ENCODE peak calls at places on chromosome 1, in eight cellular contexts. One of them, this sample, is unnamed.

GRCh38 chr1:72178266-72178665 is 104.1 kb downstream of the NEGR1 start:
- DNase-seq in Panc1: no peak
- DNase-seq in heart left ventricle: no peak
- DNase-seq in left ventricle myocardium inferior: no peak
- DNase-seq in GM10248: no peak
- DNase-seq in ascending aorta: no peak
- DNase-seq in stomach: no peak
- DNase-seq in GM12878: no peak
- DNase-seq in this sample: no peak

GRCh38 chr1:998905-999796 is 746 bp downstream of the HES4 start:
- DNase-seq in GM12878: no peak
- DNase-seq in Panc1: no peak
- DNase-seq in heart left ventricle: peak; percentile 63
- DNase-seq in ascending aorta: no peak
- DNase-seq in stomach: no peak
- DNase-seq in GM10248: no peak
- DNase-seq in left ventricle myocardium inferior: no peak
- DNase-seq in this sample: no peak

GRCh38 chr1:6603424-6603850 is 768 bp upstream of the KLHL21 start:
- DNase-seq in GM10248: peak; percentile 53
- DNase-seq in GM12878: no peak
- DNase-seq in heart left ventricle: peak; percentile 72
- DNase-seq in left ventricle myocardium inferior: peak; percentile 57
- DNase-seq in Panc1: no peak
- DNase-seq in ascending aorta: no peak
- DNase-seq in stomach: peak; percentile 61
- DNase-seq in this sample: peak; percentile 56

GRCh38 chr1:245262876-245263625 is 108.3 kb downstream of the KIF26B start:
- DNase-seq in ascending aorta: no peak
- DNase-seq in Panc1: no peak
- DNase-seq in GM12878: no peak
- DNase-seq in stomach: no peak
- DNase-seq in heart left ventricle: no peak
- DNase-seq in left ventricle myocardium inferior: no peak
- DNase-seq in GM10248: no peak
- DNase-seq in this sample: no peak

GRCh38 chr1:44637590-44638411 is 36.5 kb downstream of the TMEM53 start:
- DNase-seq in ascending aorta: no peak
- DNase-seq in stomach: no peak
- DNase-seq in left ventricle myocardium inferior: no peak
- DNase-seq in heart left ventricle: no peak
- DNase-seq in Panc1: no peak
- DNase-seq in GM10248: no peak
- DNase-seq in GM12878: no peak
- DNase-seq in this sample: no peak

GRCh38 chr1:18948048-18948912 is 8.2 kb downstream of the IFFO2 start:
- DNase-seq in ascending aorta: peak; percentile 58
- DNase-seq in heart left ventricle: no peak
- DNase-seq in GM10248: no peak
- DNase-seq in GM12878: no peak
- DNase-seq in Panc1: no peak
- DNase-seq in left ventricle myocardium inferior: no peak
- DNase-seq in stomach: no peak
- DNase-seq in this sample: no peak

GRCh38 chr1:34088001-34088400 is 77.0 kb downstream of the CSMD2 start:
- DNase-seq in left ventricle myocardium inferior: no peak
- DNase-seq in heart left ventricle: no peak
- DNase-seq in GM12878: no peak
- DNase-seq in ascending aorta: no peak
- DNase-seq in stomach: no peak
- DNase-seq in Panc1: no peak
- DNase-seq in GM10248: no peak
- DNase-seq in this sample: no peak

GRCh38 chr1:42279055-42279454 is 56.0 kb downstream of the FOXJ3 start:
- DNase-seq in GM10248: no peak
- DNase-seq in ascending aorta: no peak
- DNase-seq in stomach: no peak
- DNase-seq in Panc1: no peak
- DNase-seq in heart left ventricle: no peak
- DNase-seq in left ventricle myocardium inferior: no peak
- DNase-seq in GM12878: no peak
- DNase-seq in this sample: no peak

GRCh38 chr1:159746676-159747075 is 32.3 kb upstream of the CRP start:
- DNase-seq in GM12878: no peak
- DNase-seq in stomach: no peak
- DNase-seq in left ventricle myocardium inferior: no peak
- DNase-seq in Panc1: no peak
- DNase-seq in GM10248: no peak
- DNase-seq in heart left ventricle: no peak
- DNase-seq in ascending aorta: no peak
- DNase-seq in this sample: no peak

GRCh38 chr1:208107817-208108608 is 136.2 kb downstream of the PLXNA2 start:
- DNase-seq in left ventricle myocardium inferior: no peak
- DNase-seq in heart left ventricle: no peak
- DNase-seq in GM12878: no peak
- DNase-seq in ascending aorta: no peak
- DNase-seq in stomach: no peak
- DNase-seq in Panc1: no peak
- DNase-seq in GM10248: no peak
- DNase-seq in this sample: no peak

GRCh38 chr1:246795094-246795671 is 71.0 kb downstream of the SCCPDH start:
- DNase-seq in left ventricle myocardium inferior: peak; percentile 39
- DNase-seq in Panc1: no peak
- DNase-seq in GM10248: no peak
- DNase-seq in GM12878: no peak
- DNase-seq in stomach: no peak
- DNase-seq in ascending aorta: no peak
- DNase-seq in heart left ventricle: peak; percentile 51
- DNase-seq in this sample: no peak

GRCh38 chr1:160093624-160094290 is 4.7 kb downstream of the IGSF8 start:
- DNase-seq in GM12878: no peak
- DNase-seq in GM10248: no peak
- DNase-seq in stomach: no peak
- DNase-seq in heart left ventricle: peak; percentile 36
- DNase-seq in ascending aorta: no peak
- DNase-seq in Panc1: no peak
- DNase-seq in left ventricle myocardium inferior: no peak
- DNase-seq in this sample: no peak

GRCh38 chr1:76576876-76577817 is 290.1 kb upstream of the ST6GALNAC5 start:
- DNase-seq in left ventricle myocardium inferior: no peak
- DNase-seq in heart left ventricle: no peak
- DNase-seq in stomach: no peak
- DNase-seq in Panc1: no peak
- DNase-seq in GM10248: no peak
- DNase-seq in ascending aorta: no peak
- DNase-seq in GM12878: no peak
- DNase-seq in this sample: no peak

GRCh38 chr1:228978486-228979324 is 243.4 kb downstream of the RHOU start:
- DNase-seq in ascending aorta: no peak
- DNase-seq in GM10248: no peak
- DNase-seq in stomach: peak; percentile 63
- DNase-seq in Panc1: no peak
- DNase-seq in GM12878: no peak
- DNase-seq in left ventricle myocardium inferior: peak; percentile 38
- DNase-seq in heart left ventricle: peak; percentile 69
- DNase-seq in this sample: no peak

GRCh38 chr1:218495931-218496330 is 150.8 kb downstream of the TGFB2 start:
- DNase-seq in ascending aorta: no peak
- DNase-seq in heart left ventricle: no peak
- DNase-seq in Panc1: no peak
- DNase-seq in GM12878: no peak
- DNase-seq in left ventricle myocardium inferior: no peak
- DNase-seq in stomach: no peak
- DNase-seq in GM10248: no peak
- DNase-seq in this sample: no peak

GRCh38 chr1:89723863-89724262 is 90.9 kb downstream of the LRRC8C start:
- DNase-seq in left ventricle myocardium inferior: peak; percentile 59
- DNase-seq in heart left ventricle: peak; percentile 69
- DNase-seq in GM10248: no peak
- DNase-seq in ascending aorta: no peak
- DNase-seq in Panc1: no peak
- DNase-seq in GM12878: no peak
- DNase-seq in stomach: no peak
- DNase-seq in this sample: no peak

GRCh38 chr1:44030606-44031050 is 634 bp downstream of the SLC6A9 start:
- DNase-seq in heart left ventricle: peak; percentile 62
- DNase-seq in GM12878: no peak
- DNase-seq in Panc1: no peak
- DNase-seq in left ventricle myocardium inferior: peak; percentile 42
- DNase-seq in ascending aorta: no peak
- DNase-seq in GM10248: peak; percentile 46
- DNase-seq in stomach: no peak
- DNase-seq in this sample: peak; percentile 61

DNA sequence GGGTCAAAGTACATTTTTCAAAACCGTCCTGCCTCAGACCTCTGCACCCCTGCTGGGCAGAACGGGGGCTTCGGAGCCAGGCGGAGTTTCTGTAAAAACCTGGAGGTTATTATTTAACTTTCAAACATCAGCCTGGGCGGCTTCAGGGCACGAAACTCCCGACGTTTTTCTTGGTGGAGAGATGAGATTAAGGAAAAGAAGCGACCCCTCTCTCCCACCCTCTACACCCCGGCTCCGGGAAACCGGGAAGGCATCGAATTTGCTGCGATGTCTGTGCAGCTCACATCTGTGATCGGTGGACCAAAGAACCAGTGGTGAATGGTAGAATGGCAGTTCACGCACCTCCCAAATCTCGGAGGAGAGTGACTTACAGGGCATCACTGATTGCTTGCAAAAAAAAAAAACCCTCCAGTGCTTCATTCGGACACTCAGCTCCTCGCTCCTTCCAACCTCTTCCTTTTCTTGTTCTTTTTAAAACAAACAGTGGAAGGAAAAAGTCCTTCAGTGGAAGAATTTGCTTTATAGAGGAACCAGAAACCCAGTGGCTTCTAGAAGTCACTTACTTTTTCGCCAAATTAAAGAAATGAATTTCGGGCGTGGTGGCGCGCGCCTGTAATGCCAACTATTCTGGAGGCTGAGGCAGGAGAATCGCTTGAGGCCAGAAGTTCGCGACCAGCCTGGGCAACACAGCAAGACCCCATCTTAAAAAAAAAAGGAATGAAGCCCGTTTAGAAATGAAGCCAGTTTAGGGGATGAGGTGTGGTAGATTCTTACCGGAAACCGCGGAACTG is 875 bp downstream of the PHACTR4 start:
- DNase-seq in stomach: no peak
- DNase-seq in heart left ventricle: no peak
- DNase-seq in GM10248: peak; percentile 56
- DNase-seq in left ventricle myocardium inferior: no peak
- DNase-seq in GM12878: no peak
- DNase-seq in ascending aorta: no peak
- DNase-seq in Panc1: no peak
- DNase-seq in this sample: peak; percentile 22
- TF ChIP-seq CTCF in stomach: no peak
- TF ChIP-seq CTCF in heart left ventricle: no peak
- TF ChIP-seq CTCF in GM10248: no peak
- TF ChIP-seq CTCF in left ventricle myocardium inferior: peak; percentile 21
- TF ChIP-seq CTCF in GM12878: no peak
- TF ChIP-seq CTCF in ascending aorta: no peak
- TF ChIP-seq CTCF in Panc1: no peak
- TF ChIP-seq CTCF in this sample: peak; percentile 56

GRCh38 chr1:46411601-46412341 is 17.7 kb downstream of the FAAH start:
- DNase-seq in GM12878: no peak
- DNase-seq in Panc1: no peak
- DNase-seq in heart left ventricle: no peak
- DNase-seq in ascending aorta: no peak
- DNase-seq in left ventricle myocardium inferior: no peak
- DNase-seq in GM10248: no peak
- DNase-seq in stomach: no peak
- DNase-seq in this sample: no peak
- TF ChIP-seq CTCF in GM12878: peak; percentile 36
- TF ChIP-seq CTCF in Panc1: peak; percentile 77
- TF ChIP-seq CTCF in heart left ventricle: peak; percentile 11
- TF ChIP-seq CTCF in ascending aorta: peak; percentile 24
- TF ChIP-seq CTCF in left ventricle myocardium inferior: peak; percentile 11
- TF ChIP-seq CTCF in GM10248: peak; percentile 20
- TF ChIP-seq CTCF in stomach: no peak
- TF ChIP-seq CTCF in this sample: peak; percentile 54

DNA sequence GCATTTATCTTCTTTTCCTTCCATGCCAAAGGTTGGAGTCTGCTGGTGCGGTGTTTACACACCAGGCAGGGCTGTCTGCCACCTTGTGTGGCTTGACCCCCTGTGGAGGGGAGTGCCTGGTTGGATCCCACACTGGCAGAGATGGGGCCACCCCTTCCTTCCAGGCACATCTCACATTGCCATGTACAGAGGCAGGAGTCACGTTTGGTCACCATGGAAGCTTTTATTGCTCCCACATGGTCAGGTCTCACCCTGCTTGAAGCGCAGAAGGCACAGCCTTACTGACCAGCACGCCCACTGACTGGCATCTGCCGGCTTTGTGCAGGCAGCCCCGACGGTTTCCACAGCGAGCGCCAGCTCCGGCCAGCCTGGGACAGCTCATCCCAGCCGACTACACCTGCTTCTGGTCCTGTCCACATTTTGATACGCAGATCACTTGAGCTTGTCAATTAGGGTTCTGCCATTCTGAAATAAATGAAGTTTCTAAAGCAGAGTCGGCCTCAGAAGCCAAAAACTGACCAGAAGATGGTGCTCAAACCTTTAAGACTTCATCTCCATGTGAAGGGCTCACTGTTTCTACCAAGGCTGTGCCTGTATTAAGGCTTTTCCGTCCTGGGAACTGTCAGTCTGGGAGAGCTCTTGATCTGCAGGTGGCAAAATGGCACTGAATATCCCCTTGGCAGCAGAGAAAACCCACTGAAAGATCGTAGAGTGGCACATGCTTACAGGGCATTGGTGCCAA is 35.6 kb upstream of the EPHA8 start:
- DNase-seq in GM12878: no peak
- DNase-seq in Panc1: no peak
- DNase-seq in GM10248: no peak
- DNase-seq in ascending aorta: no peak
- DNase-seq in stomach: no peak
- DNase-seq in left ventricle myocardium inferior: no peak
- DNase-seq in heart left ventricle: no peak
- DNase-seq in this sample: no peak
- TF ChIP-seq CTCF in GM12878: no peak
- TF ChIP-seq CTCF in Panc1: no peak
- TF ChIP-seq CTCF in GM10248: no peak
- TF ChIP-seq CTCF in ascending aorta: no peak
- TF ChIP-seq CTCF in stomach: no peak
- TF ChIP-seq CTCF in left ventricle myocardium inferior: peak; percentile 15
- TF ChIP-seq CTCF in heart left ventricle: no peak
- TF ChIP-seq CTCF in this sample: peak; percentile 31

DNA sequence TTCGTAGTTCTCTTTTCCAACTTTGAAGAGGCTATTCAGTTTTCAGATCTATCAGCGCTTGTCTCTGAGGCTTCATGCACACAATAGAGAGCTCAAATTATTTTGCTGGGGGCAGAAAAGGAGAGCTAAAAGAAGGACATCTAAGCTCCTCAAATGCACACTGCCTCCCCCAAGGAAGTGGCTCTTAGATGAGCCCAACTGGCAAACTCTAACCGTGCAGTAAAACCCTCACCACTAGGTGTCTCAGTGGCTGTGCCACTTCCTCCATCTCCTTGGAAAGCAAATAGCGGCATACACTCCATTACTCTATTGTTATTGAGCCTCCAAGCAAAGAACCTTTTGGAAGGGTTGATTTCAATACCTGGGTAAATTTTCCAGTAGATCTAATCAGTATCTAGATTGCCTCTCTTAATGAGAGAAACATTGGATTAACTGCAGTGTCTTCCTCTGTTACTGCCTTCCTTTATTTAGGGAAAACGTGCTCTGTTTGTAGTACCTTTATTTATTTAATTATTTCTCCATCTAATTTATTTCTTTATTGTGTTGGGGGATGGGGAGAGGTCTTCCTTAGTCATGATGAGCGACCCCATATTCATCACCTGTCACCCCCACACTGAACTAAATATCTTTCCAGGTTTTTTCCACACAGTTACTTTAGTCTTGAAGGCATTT is 9.2 kb upstream of the SFPQ start:
- DNase-seq in Panc1: peak; percentile 78
- DNase-seq in ascending aorta: no peak
- DNase-seq in GM10248: peak; percentile 72
- DNase-seq in GM12878: peak; percentile 40
- DNase-seq in left ventricle myocardium inferior: peak; percentile 39
- DNase-seq in stomach: peak; percentile 71
- DNase-seq in heart left ventricle: peak; percentile 59
- DNase-seq in this sample: peak; percentile 74
- TF ChIP-seq CTCF in Panc1: peak; percentile 91
- TF ChIP-seq CTCF in ascending aorta: peak; percentile 83
- TF ChIP-seq CTCF in GM10248: peak; percentile 92
- TF ChIP-seq CTCF in GM12878: peak; percentile 92
- TF ChIP-seq CTCF in left ventricle myocardium inferior: peak; percentile 94
- TF ChIP-seq CTCF in stomach: no peak
- TF ChIP-seq CTCF in heart left ventricle: peak; percentile 81
- TF ChIP-seq CTCF in this sample: peak; percentile 92